ENCODE peak calls at places on chromosomes 13 and 19, in six cellular contexts. One of them, this sample, is unnamed.

GRCh38 chr13:28984825-28985224 is 164.7 kb downstream of the MTUS2 start:
- DNase-seq in stimulated activated CD8-positive, alpha-beta memory T cell treated with anti-CD3 and anti-CD28 coated beads, Interleukin-4, amount 100 ng/mL, for 1 hour: no peak
- DNase-seq in naive thymus-derived CD8-positive, alpha-beta T cell: no peak
- DNase-seq in activated CD4-positive, alpha-beta T cell treated with anti-CD3 and anti-CD28 coated beads, Interleukin-2, amount 50 U/mL, for 48 hours: no peak
- DNase-seq in AG09309: no peak
- DNase-seq in activated T-cell treated with anti-CD3 and anti-CD28 coated beads, Interleukin-2, amount 50 U/mL, for 4 hours: no peak
- DNase-seq in this sample: no peak

GRCh38 chr13:48192536-48192935 is 40.5 kb upstream of the ITM2B start:
- DNase-seq in stimulated activated CD8-positive, alpha-beta memory T cell treated with anti-CD3 and anti-CD28 coated beads, Interleukin-4, amount 100 ng/mL, for 1 hour: no peak
- DNase-seq in naive thymus-derived CD8-positive, alpha-beta T cell: no peak
- DNase-seq in activated CD4-positive, alpha-beta T cell treated with anti-CD3 and anti-CD28 coated beads, Interleukin-2, amount 50 U/mL, for 48 hours: no peak
- DNase-seq in AG09309: no peak
- DNase-seq in activated T-cell treated with anti-CD3 and anti-CD28 coated beads, Interleukin-2, amount 50 U/mL, for 4 hours: no peak
- DNase-seq in this sample: no peak

GRCh38 chr19:29367701-29368306 is 154.9 kb upstream of the UQCRFS1 start:
- DNase-seq in stimulated activated CD8-positive, alpha-beta memory T cell treated with anti-CD3 and anti-CD28 coated beads, Interleukin-4, amount 100 ng/mL, for 1 hour: no peak
- DNase-seq in naive thymus-derived CD8-positive, alpha-beta T cell: no peak
- DNase-seq in activated CD4-positive, alpha-beta T cell treated with anti-CD3 and anti-CD28 coated beads, Interleukin-2, amount 50 U/mL, for 48 hours: no peak
- DNase-seq in AG09309: no peak
- DNase-seq in activated T-cell treated with anti-CD3 and anti-CD28 coated beads, Interleukin-2, amount 50 U/mL, for 4 hours: no peak
- DNase-seq in this sample: no peak

GRCh38 chr13:77986699-77987098 is 68.1 kb upstream of the EDNRB start:
- DNase-seq in stimulated activated CD8-positive, alpha-beta memory T cell treated with anti-CD3 and anti-CD28 coated beads, Interleukin-4, amount 100 ng/mL, for 1 hour: no peak
- DNase-seq in naive thymus-derived CD8-positive, alpha-beta T cell: no peak
- DNase-seq in activated CD4-positive, alpha-beta T cell treated with anti-CD3 and anti-CD28 coated beads, Interleukin-2, amount 50 U/mL, for 48 hours: no peak
- DNase-seq in AG09309: no peak
- DNase-seq in activated T-cell treated with anti-CD3 and anti-CD28 coated beads, Interleukin-2, amount 50 U/mL, for 4 hours: no peak
- DNase-seq in this sample: no peak

GRCh38 chr13:51549593-51549992 is 34.7 kb upstream of the WDFY2 start:
- DNase-seq in stimulated activated CD8-positive, alpha-beta memory T cell treated with anti-CD3 and anti-CD28 coated beads, Interleukin-4, amount 100 ng/mL, for 1 hour: no peak
- DNase-seq in naive thymus-derived CD8-positive, alpha-beta T cell: no peak
- DNase-seq in activated CD4-positive, alpha-beta T cell treated with anti-CD3 and anti-CD28 coated beads, Interleukin-2, amount 50 U/mL, for 48 hours: no peak
- DNase-seq in AG09309: no peak
- DNase-seq in activated T-cell treated with anti-CD3 and anti-CD28 coated beads, Interleukin-2, amount 50 U/mL, for 4 hours: no peak
- DNase-seq in this sample: no peak

GRCh38 chr13:113122571-113123225 is at the start of gene F10:
- DNase-seq in stimulated activated CD8-positive, alpha-beta memory T cell treated with anti-CD3 and anti-CD28 coated beads, Interleukin-4, amount 100 ng/mL, for 1 hour: no peak
- DNase-seq in naive thymus-derived CD8-positive, alpha-beta T cell: no peak
- DNase-seq in activated CD4-positive, alpha-beta T cell treated with anti-CD3 and anti-CD28 coated beads, Interleukin-2, amount 50 U/mL, for 48 hours: no peak
- DNase-seq in AG09309: peak
- DNase-seq in activated T-cell treated with anti-CD3 and anti-CD28 coated beads, Interleukin-2, amount 50 U/mL, for 4 hours: no peak
- DNase-seq in this sample: no peak

GRCh38 chr13:95948646-95949045 is 104.6 kb downstream of the UGGT2 start:
- DNase-seq in stimulated activated CD8-positive, alpha-beta memory T cell treated with anti-CD3 and anti-CD28 coated beads, Interleukin-4, amount 100 ng/mL, for 1 hour: no peak
- DNase-seq in naive thymus-derived CD8-positive, alpha-beta T cell: no peak
- DNase-seq in activated CD4-positive, alpha-beta T cell treated with anti-CD3 and anti-CD28 coated beads, Interleukin-2, amount 50 U/mL, for 48 hours: no peak
- DNase-seq in AG09309: no peak
- DNase-seq in activated T-cell treated with anti-CD3 and anti-CD28 coated beads, Interleukin-2, amount 50 U/mL, for 4 hours: no peak
- DNase-seq in this sample: no peak

GRCh38 chr13:114048463-114048862 is 74.6 kb upstream of the C13orf46 start:
- DNase-seq in stimulated activated CD8-positive, alpha-beta memory T cell treated with anti-CD3 and anti-CD28 coated beads, Interleukin-4, amount 100 ng/mL, for 1 hour: no peak
- DNase-seq in naive thymus-derived CD8-positive, alpha-beta T cell: no peak
- DNase-seq in activated CD4-positive, alpha-beta T cell treated with anti-CD3 and anti-CD28 coated beads, Interleukin-2, amount 50 U/mL, for 48 hours: no peak
- DNase-seq in AG09309: no peak
- DNase-seq in activated T-cell treated with anti-CD3 and anti-CD28 coated beads, Interleukin-2, amount 50 U/mL, for 4 hours: no peak
- DNase-seq in this sample: no peak

GRCh38 chr13:52994051-52994450 is 34.6 kb upstream of the OLFM4 start:
- DNase-seq in stimulated activated CD8-positive, alpha-beta memory T cell treated with anti-CD3 and anti-CD28 coated beads, Interleukin-4, amount 100 ng/mL, for 1 hour: no peak
- DNase-seq in naive thymus-derived CD8-positive, alpha-beta T cell: no peak
- DNase-seq in activated CD4-positive, alpha-beta T cell treated with anti-CD3 and anti-CD28 coated beads, Interleukin-2, amount 50 U/mL, for 48 hours: no peak
- DNase-seq in AG09309: no peak
- DNase-seq in activated T-cell treated with anti-CD3 and anti-CD28 coated beads, Interleukin-2, amount 50 U/mL, for 4 hours: no peak
- DNase-seq in this sample: no peak

GRCh38 chr13:107993239-107993948 is 221.9 kb downstream of the LIG4 start:
- DNase-seq in stimulated activated CD8-positive, alpha-beta memory T cell treated with anti-CD3 and anti-CD28 coated beads, Interleukin-4, amount 100 ng/mL, for 1 hour: no peak
- DNase-seq in naive thymus-derived CD8-positive, alpha-beta T cell: no peak
- DNase-seq in activated CD4-positive, alpha-beta T cell treated with anti-CD3 and anti-CD28 coated beads, Interleukin-2, amount 50 U/mL, for 48 hours: no peak
- DNase-seq in AG09309: no peak
- DNase-seq in activated T-cell treated with anti-CD3 and anti-CD28 coated beads, Interleukin-2, amount 50 U/mL, for 4 hours: no peak
- DNase-seq in this sample: no peak

GRCh38 chr13:40401911-40402776 is 264.3 kb downstream of the FOXO1 start:
- DNase-seq in stimulated activated CD8-positive, alpha-beta memory T cell treated with anti-CD3 and anti-CD28 coated beads, Interleukin-4, amount 100 ng/mL, for 1 hour: no peak
- DNase-seq in naive thymus-derived CD8-positive, alpha-beta T cell: no peak
- DNase-seq in activated CD4-positive, alpha-beta T cell treated with anti-CD3 and anti-CD28 coated beads, Interleukin-2, amount 50 U/mL, for 48 hours: peak
- DNase-seq in AG09309: peak
- DNase-seq in activated T-cell treated with anti-CD3 and anti-CD28 coated beads, Interleukin-2, amount 50 U/mL, for 4 hours: peak
- DNase-seq in this sample: peak

GRCh38 chr19:4108767-4109625 is 14.9 kb downstream of the MAP2K2 start:
- DNase-seq in stimulated activated CD8-positive, alpha-beta memory T cell treated with anti-CD3 and anti-CD28 coated beads, Interleukin-4, amount 100 ng/mL, for 1 hour: peak
- DNase-seq in naive thymus-derived CD8-positive, alpha-beta T cell: peak
- DNase-seq in activated CD4-positive, alpha-beta T cell treated with anti-CD3 and anti-CD28 coated beads, Interleukin-2, amount 50 U/mL, for 48 hours: peak
- DNase-seq in AG09309: no peak
- DNase-seq in activated T-cell treated with anti-CD3 and anti-CD28 coated beads, Interleukin-2, amount 50 U/mL, for 4 hours: peak
- DNase-seq in this sample: peak

GRCh38 chr13:93805736-93806135 is 579.1 kb downstream of the GPC6 start:
- DNase-seq in stimulated activated CD8-positive, alpha-beta memory T cell treated with anti-CD3 and anti-CD28 coated beads, Interleukin-4, amount 100 ng/mL, for 1 hour: no peak
- DNase-seq in naive thymus-derived CD8-positive, alpha-beta T cell: no peak
- DNase-seq in activated CD4-positive, alpha-beta T cell treated with anti-CD3 and anti-CD28 coated beads, Interleukin-2, amount 50 U/mL, for 48 hours: no peak
- DNase-seq in AG09309: no peak
- DNase-seq in activated T-cell treated with anti-CD3 and anti-CD28 coated beads, Interleukin-2, amount 50 U/mL, for 4 hours: no peak
- DNase-seq in this sample: no peak

GRCh38 chr13:32986552-32986951 is 29.7 kb upstream of the KL start:
- DNase-seq in stimulated activated CD8-positive, alpha-beta memory T cell treated with anti-CD3 and anti-CD28 coated beads, Interleukin-4, amount 100 ng/mL, for 1 hour: no peak
- DNase-seq in naive thymus-derived CD8-positive, alpha-beta T cell: no peak
- DNase-seq in activated CD4-positive, alpha-beta T cell treated with anti-CD3 and anti-CD28 coated beads, Interleukin-2, amount 50 U/mL, for 48 hours: no peak
- DNase-seq in AG09309: no peak
- DNase-seq in activated T-cell treated with anti-CD3 and anti-CD28 coated beads, Interleukin-2, amount 50 U/mL, for 4 hours: no peak
- DNase-seq in this sample: no peak

GRCh38 chr19:4256563-4256962 is 9.7 kb downstream of the YJU2 start:
- DNase-seq in stimulated activated CD8-positive, alpha-beta memory T cell treated with anti-CD3 and anti-CD28 coated beads, Interleukin-4, amount 100 ng/mL, for 1 hour: no peak
- DNase-seq in naive thymus-derived CD8-positive, alpha-beta T cell: no peak
- DNase-seq in activated CD4-positive, alpha-beta T cell treated with anti-CD3 and anti-CD28 coated beads, Interleukin-2, amount 50 U/mL, for 48 hours: no peak
- DNase-seq in AG09309: no peak
- DNase-seq in activated T-cell treated with anti-CD3 and anti-CD28 coated beads, Interleukin-2, amount 50 U/mL, for 4 hours: no peak
- DNase-seq in this sample: no peak

GRCh38 chr19:33675501-33676124 is 53.9 kb downstream of the CHST8 start:
- DNase-seq in stimulated activated CD8-positive, alpha-beta memory T cell treated with anti-CD3 and anti-CD28 coated beads, Interleukin-4, amount 100 ng/mL, for 1 hour: no peak
- DNase-seq in naive thymus-derived CD8-positive, alpha-beta T cell: no peak
- DNase-seq in activated CD4-positive, alpha-beta T cell treated with anti-CD3 and anti-CD28 coated beads, Interleukin-2, amount 50 U/mL, for 48 hours: no peak
- DNase-seq in AG09309: no peak
- DNase-seq in activated T-cell treated with anti-CD3 and anti-CD28 coated beads, Interleukin-2, amount 50 U/mL, for 4 hours: no peak
- DNase-seq in this sample: no peak

GRCh38 chr19:6802336-6803035 is 30.0 kb downstream of the VAV1 start:
- DNase-seq in stimulated activated CD8-positive, alpha-beta memory T cell treated with anti-CD3 and anti-CD28 coated beads, Interleukin-4, amount 100 ng/mL, for 1 hour: peak
- DNase-seq in naive thymus-derived CD8-positive, alpha-beta T cell: peak
- DNase-seq in activated CD4-positive, alpha-beta T cell treated with anti-CD3 and anti-CD28 coated beads, Interleukin-2, amount 50 U/mL, for 48 hours: peak
- DNase-seq in AG09309: no peak
- DNase-seq in activated T-cell treated with anti-CD3 and anti-CD28 coated beads, Interleukin-2, amount 50 U/mL, for 4 hours: peak
- DNase-seq in this sample: peak

GRCh38 chr19:15464394-15465385 is at the start of gene RASAL3:
- DNase-seq in stimulated activated CD8-positive, alpha-beta memory T cell treated with anti-CD3 and anti-CD28 coated beads, Interleukin-4, amount 100 ng/mL, for 1 hour: peak
- DNase-seq in naive thymus-derived CD8-positive, alpha-beta T cell: peak
- DNase-seq in activated CD4-positive, alpha-beta T cell treated with anti-CD3 and anti-CD28 coated beads, Interleukin-2, amount 50 U/mL, for 48 hours: peak
- DNase-seq in AG09309: no peak
- DNase-seq in activated T-cell treated with anti-CD3 and anti-CD28 coated beads, Interleukin-2, amount 50 U/mL, for 4 hours: peak
- DNase-seq in this sample: peak

GRCh38 chr19:51020988-51021651 is 1.6 kb upstream of the KLK10 start:
- DNase-seq in stimulated activated CD8-positive, alpha-beta memory T cell treated with anti-CD3 and anti-CD28 coated beads, Interleukin-4, amount 100 ng/mL, for 1 hour: no peak
- DNase-seq in naive thymus-derived CD8-positive, alpha-beta T cell: peak
- DNase-seq in activated CD4-positive, alpha-beta T cell treated with anti-CD3 and anti-CD28 coated beads, Interleukin-2, amount 50 U/mL, for 48 hours: no peak
- DNase-seq in AG09309: no peak
- DNase-seq in activated T-cell treated with anti-CD3 and anti-CD28 coated beads, Interleukin-2, amount 50 U/mL, for 4 hours: no peak
- DNase-seq in this sample: no peak

GRCh38 chr13:37375071-37375470 is 223.5 kb downstream of the POSTN start:
- DNase-seq in stimulated activated CD8-positive, alpha-beta memory T cell treated with anti-CD3 and anti-CD28 coated beads, Interleukin-4, amount 100 ng/mL, for 1 hour: no peak
- DNase-seq in naive thymus-derived CD8-positive, alpha-beta T cell: no peak
- DNase-seq in activated CD4-positive, alpha-beta T cell treated with anti-CD3 and anti-CD28 coated beads, Interleukin-2, amount 50 U/mL, for 48 hours: no peak
- DNase-seq in AG09309: no peak
- DNase-seq in activated T-cell treated with anti-CD3 and anti-CD28 coated beads, Interleukin-2, amount 50 U/mL, for 4 hours: no peak
- DNase-seq in this sample: no peak

GRCh38 chr13:106566682-106567420 is 1.1 kb downstream of the ARGLU1 start:
- DNase-seq in stimulated activated CD8-positive, alpha-beta memory T cell treated with anti-CD3 and anti-CD28 coated beads, Interleukin-4, amount 100 ng/mL, for 1 hour: no peak
- DNase-seq in naive thymus-derived CD8-positive, alpha-beta T cell: no peak
- DNase-seq in activated CD4-positive, alpha-beta T cell treated with anti-CD3 and anti-CD28 coated beads, Interleukin-2, amount 50 U/mL, for 48 hours: peak
- DNase-seq in AG09309: no peak
- DNase-seq in activated T-cell treated with anti-CD3 and anti-CD28 coated beads, Interleukin-2, amount 50 U/mL, for 4 hours: no peak
- DNase-seq in this sample: peak

GRCh38 chr19:48874309-48875135 is 2.3 kb downstream of the PPP1R15A start:
- DNase-seq in stimulated activated CD8-positive, alpha-beta memory T cell treated with anti-CD3 and anti-CD28 coated beads, Interleukin-4, amount 100 ng/mL, for 1 hour: no peak
- DNase-seq in naive thymus-derived CD8-positive, alpha-beta T cell: no peak
- DNase-seq in activated CD4-positive, alpha-beta T cell treated with anti-CD3 and anti-CD28 coated beads, Interleukin-2, amount 50 U/mL, for 48 hours: no peak
- DNase-seq in AG09309: no peak
- DNase-seq in activated T-cell treated with anti-CD3 and anti-CD28 coated beads, Interleukin-2, amount 50 U/mL, for 4 hours: no peak
- DNase-seq in this sample: peak

GRCh38 chr19:38862321-38863059 is 12.7 kb upstream of the HNRNPL start:
- DNase-seq in stimulated activated CD8-positive, alpha-beta memory T cell treated with anti-CD3 and anti-CD28 coated beads, Interleukin-4, amount 100 ng/mL, for 1 hour: no peak
- DNase-seq in naive thymus-derived CD8-positive, alpha-beta T cell: no peak
- DNase-seq in activated CD4-positive, alpha-beta T cell treated with anti-CD3 and anti-CD28 coated beads, Interleukin-2, amount 50 U/mL, for 48 hours: no peak
- DNase-seq in AG09309: peak
- DNase-seq in activated T-cell treated with anti-CD3 and anti-CD28 coated beads, Interleukin-2, amount 50 U/mL, for 4 hours: no peak
- DNase-seq in this sample: no peak

GRCh38 chr19:21322528-21322927 is 6.7 kb downstream of the ZNF708 start:
- DNase-seq in stimulated activated CD8-positive, alpha-beta memory T cell treated with anti-CD3 and anti-CD28 coated beads, Interleukin-4, amount 100 ng/mL, for 1 hour: no peak
- DNase-seq in naive thymus-derived CD8-positive, alpha-beta T cell: no peak
- DNase-seq in activated CD4-positive, alpha-beta T cell treated with anti-CD3 and anti-CD28 coated beads, Interleukin-2, amount 50 U/mL, for 48 hours: no peak
- DNase-seq in AG09309: no peak
- DNase-seq in activated T-cell treated with anti-CD3 and anti-CD28 coated beads, Interleukin-2, amount 50 U/mL, for 4 hours: no peak
- DNase-seq in this sample: no peak

GRCh38 chr13:58478858-58479257 is 847.3 kb downstream of the PCDH17 start:
- DNase-seq in stimulated activated CD8-positive, alpha-beta memory T cell treated with anti-CD3 and anti-CD28 coated beads, Interleukin-4, amount 100 ng/mL, for 1 hour: no peak
- DNase-seq in naive thymus-derived CD8-positive, alpha-beta T cell: no peak
- DNase-seq in activated CD4-positive, alpha-beta T cell treated with anti-CD3 and anti-CD28 coated beads, Interleukin-2, amount 50 U/mL, for 48 hours: no peak
- DNase-seq in AG09309: no peak
- DNase-seq in activated T-cell treated with anti-CD3 and anti-CD28 coated beads, Interleukin-2, amount 50 U/mL, for 4 hours: no peak
- DNase-seq in this sample: no peak

GRCh38 chr19:57813919-57814504 is 701 bp downstream of the ZNF552 start:
- DNase-seq in stimulated activated CD8-positive, alpha-beta memory T cell treated with anti-CD3 and anti-CD28 coated beads, Interleukin-4, amount 100 ng/mL, for 1 hour: no peak
- DNase-seq in naive thymus-derived CD8-positive, alpha-beta T cell: no peak
- DNase-seq in activated CD4-positive, alpha-beta T cell treated with anti-CD3 and anti-CD28 coated beads, Interleukin-2, amount 50 U/mL, for 48 hours: no peak
- DNase-seq in AG09309: no peak
- DNase-seq in activated T-cell treated with anti-CD3 and anti-CD28 coated beads, Interleukin-2, amount 50 U/mL, for 4 hours: no peak
- DNase-seq in this sample: no peak

GRCh38 chr13:24626449-24626848 is 53.8 kb upstream of the ATP12A start:
- DNase-seq in stimulated activated CD8-positive, alpha-beta memory T cell treated with anti-CD3 and anti-CD28 coated beads, Interleukin-4, amount 100 ng/mL, for 1 hour: no peak
- DNase-seq in naive thymus-derived CD8-positive, alpha-beta T cell: peak
- DNase-seq in activated CD4-positive, alpha-beta T cell treated with anti-CD3 and anti-CD28 coated beads, Interleukin-2, amount 50 U/mL, for 48 hours: no peak
- DNase-seq in AG09309: no peak
- DNase-seq in activated T-cell treated with anti-CD3 and anti-CD28 coated beads, Interleukin-2, amount 50 U/mL, for 4 hours: no peak
- DNase-seq in this sample: no peak

GRCh38 chr13:74732736-74733135 is 598.5 kb upstream of the KLF12 start:
- DNase-seq in stimulated activated CD8-positive, alpha-beta memory T cell treated with anti-CD3 and anti-CD28 coated beads, Interleukin-4, amount 100 ng/mL, for 1 hour: no peak
- DNase-seq in naive thymus-derived CD8-positive, alpha-beta T cell: no peak
- DNase-seq in activated CD4-positive, alpha-beta T cell treated with anti-CD3 and anti-CD28 coated beads, Interleukin-2, amount 50 U/mL, for 48 hours: no peak
- DNase-seq in AG09309: no peak
- DNase-seq in activated T-cell treated with anti-CD3 and anti-CD28 coated beads, Interleukin-2, amount 50 U/mL, for 4 hours: no peak
- DNase-seq in this sample: no peak

GRCh38 chr13:57857945-57858344 is 226.4 kb downstream of the PCDH17 start:
- DNase-seq in stimulated activated CD8-positive, alpha-beta memory T cell treated with anti-CD3 and anti-CD28 coated beads, Interleukin-4, amount 100 ng/mL, for 1 hour: no peak
- DNase-seq in naive thymus-derived CD8-positive, alpha-beta T cell: no peak
- DNase-seq in activated CD4-positive, alpha-beta T cell treated with anti-CD3 and anti-CD28 coated beads, Interleukin-2, amount 50 U/mL, for 48 hours: no peak
- DNase-seq in AG09309: no peak
- DNase-seq in activated T-cell treated with anti-CD3 and anti-CD28 coated beads, Interleukin-2, amount 50 U/mL, for 4 hours: no peak
- DNase-seq in this sample: no peak

GRCh38 chr13:59493436-59493965 is 670.2 kb downstream of the DIAPH3 start:
- DNase-seq in stimulated activated CD8-positive, alpha-beta memory T cell treated with anti-CD3 and anti-CD28 coated beads, Interleukin-4, amount 100 ng/mL, for 1 hour: no peak
- DNase-seq in naive thymus-derived CD8-positive, alpha-beta T cell: no peak
- DNase-seq in activated CD4-positive, alpha-beta T cell treated with anti-CD3 and anti-CD28 coated beads, Interleukin-2, amount 50 U/mL, for 48 hours: no peak
- DNase-seq in AG09309: no peak
- DNase-seq in activated T-cell treated with anti-CD3 and anti-CD28 coated beads, Interleukin-2, amount 50 U/mL, for 4 hours: no peak
- DNase-seq in this sample: no peak

GRCh38 chr13:43072394-43072793 is 49.0 kb downstream of the DNAJC15 start:
- DNase-seq in stimulated activated CD8-positive, alpha-beta memory T cell treated with anti-CD3 and anti-CD28 coated beads, Interleukin-4, amount 100 ng/mL, for 1 hour: no peak
- DNase-seq in naive thymus-derived CD8-positive, alpha-beta T cell: no peak
- DNase-seq in activated CD4-positive, alpha-beta T cell treated with anti-CD3 and anti-CD28 coated beads, Interleukin-2, amount 50 U/mL, for 48 hours: no peak
- DNase-seq in AG09309: no peak
- DNase-seq in activated T-cell treated with anti-CD3 and anti-CD28 coated beads, Interleukin-2, amount 50 U/mL, for 4 hours: no peak
- DNase-seq in this sample: no peak

GRCh38 chr19:19186742-19187141 is 5.2 kb downstream of the BORCS8 start:
- DNase-seq in stimulated activated CD8-positive, alpha-beta memory T cell treated with anti-CD3 and anti-CD28 coated beads, Interleukin-4, amount 100 ng/mL, for 1 hour: no peak
- DNase-seq in naive thymus-derived CD8-positive, alpha-beta T cell: no peak
- DNase-seq in activated CD4-positive, alpha-beta T cell treated with anti-CD3 and anti-CD28 coated beads, Interleukin-2, amount 50 U/mL, for 48 hours: no peak
- DNase-seq in AG09309: no peak
- DNase-seq in activated T-cell treated with anti-CD3 and anti-CD28 coated beads, Interleukin-2, amount 50 U/mL, for 4 hours: no peak
- DNase-seq in this sample: no peak

GRCh38 chr19:944171-944567 is 18.3 kb downstream of the ARID3A start:
- DNase-seq in stimulated activated CD8-positive, alpha-beta memory T cell treated with anti-CD3 and anti-CD28 coated beads, Interleukin-4, amount 100 ng/mL, for 1 hour: no peak
- DNase-seq in naive thymus-derived CD8-positive, alpha-beta T cell: no peak
- DNase-seq in activated CD4-positive, alpha-beta T cell treated with anti-CD3 and anti-CD28 coated beads, Interleukin-2, amount 50 U/mL, for 48 hours: no peak
- DNase-seq in AG09309: no peak
- DNase-seq in activated T-cell treated with anti-CD3 and anti-CD28 coated beads, Interleukin-2, amount 50 U/mL, for 4 hours: no peak
- DNase-seq in this sample: no peak

GRCh38 chr19:14005381-14006084 is 587 bp downstream of the RFX1 start:
- DNase-seq in stimulated activated CD8-positive, alpha-beta memory T cell treated with anti-CD3 and anti-CD28 coated beads, Interleukin-4, amount 100 ng/mL, for 1 hour: peak
- DNase-seq in naive thymus-derived CD8-positive, alpha-beta T cell: peak
- DNase-seq in activated CD4-positive, alpha-beta T cell treated with anti-CD3 and anti-CD28 coated beads, Interleukin-2, amount 50 U/mL, for 48 hours: peak
- DNase-seq in AG09309: no peak
- DNase-seq in activated T-cell treated with anti-CD3 and anti-CD28 coated beads, Interleukin-2, amount 50 U/mL, for 4 hours: peak
- DNase-seq in this sample: peak

GRCh38 chr19:43395561-43395960 is 19.1 kb upstream of the TEX101 start:
- DNase-seq in stimulated activated CD8-positive, alpha-beta memory T cell treated with anti-CD3 and anti-CD28 coated beads, Interleukin-4, amount 100 ng/mL, for 1 hour: no peak
- DNase-seq in naive thymus-derived CD8-positive, alpha-beta T cell: no peak
- DNase-seq in activated CD4-positive, alpha-beta T cell treated with anti-CD3 and anti-CD28 coated beads, Interleukin-2, amount 50 U/mL, for 48 hours: no peak
- DNase-seq in AG09309: no peak
- DNase-seq in activated T-cell treated with anti-CD3 and anti-CD28 coated beads, Interleukin-2, amount 50 U/mL, for 4 hours: no peak
- DNase-seq in this sample: no peak

This sample was measured in stimulated activated naive CD8-positive, alpha-beta T cell treated with anti-CD3 and anti-CD28 coated beads, Interleukin-15, Interleukin-2, amounts not matched to agents 100 U/mL and 50 U/mL, for 24 hours.